ENCODE peak calls at places on chromosomes 3 and 15, in nine cellular contexts. C, T, A, F, U, N, I, H and W are unnamed samples.

GRCh38 chr3:138328341-138328740 is 1.3 kb downstream of the NME9 start:
- DNase-seq in C (peak; percentile 11), T (no peak), A (no peak), F (no peak), U (peak; percentile 77), N (peak; percentile 12), I (peak; percentile 15), H (no peak), W (no peak)

GRCh38 chr3:20141841-20142240 is 44.2 kb downstream of the SGO1 start:
- DNase-seq in C (no peak), T (peak; percentile 56), A (peak; percentile 48), F (no peak), U (no peak), N (no peak), I (no peak), H (peak; percentile 60), W (no peak)

GRCh38 chr3:108153451-108153981 is 62.7 kb upstream of the CD47 start:
- DNase-seq in C (peak; percentile 71), T (no peak), A (peak; percentile 66), F (peak; percentile 29), U (no peak), N (peak; percentile 75), I (peak; percentile 14), H (no peak), W (peak; percentile 39)

GRCh38 chr3:66418432-66419052 is 82.3 kb downstream of the LRIG1 start:
- DNase-seq in C (no peak), T (no peak), A (no peak), F (no peak), U (no peak), N (no peak), I (no peak), H (no peak), W (peak; percentile 73)

GRCh38 chr3:185558395-185558794 is 6.0 kb upstream of the LIPH start:
- DNase-seq in C (no peak), T (no peak), A (peak; percentile 10), F (no peak), U (no peak), N (no peak), I (peak; percentile 51), H (no peak), W (peak; percentile 87)

GRCh38 chr3:191065183-191065805 is 133.7 kb upstream of the OSTN start:
- DNase-seq in C (no peak), T (no peak), A (no peak), F (no peak), U (no peak), N (peak; percentile 80), I (no peak), H (no peak), W (no peak)

GRCh38 chr3:114872056-114872455 is 275.0 kb downstream of the ZBTB20 start:
- DNase-seq in C (no peak), T (no peak), A (no peak), F (no peak), U (no peak), N (peak; percentile 16), I (no peak), H (no peak), W (no peak)

GRCh38 chr3:32238027-32238815 is at the start of gene CMTM8:
- DNase-seq in C (peak; percentile 60), T (peak; percentile 30), A (peak; percentile 29), F (no peak), U (peak; percentile 87), N (no peak), I (peak; percentile 64), H (peak; percentile 34), W (peak; percentile 81)

GRCh38 chr3:55165278-55165677 is 237.4 kb upstream of the LRTM1 start:
- DNase-seq in C (no peak), T (no peak), A (no peak), F (no peak), U (peak; percentile 64), N (peak; percentile 92), I (no peak), H (no peak), W (no peak)

GRCh38 chr3:182947892-182948291 is 32.4 kb downstream of the DCUN1D1 start:
- DNase-seq in C (peak; percentile 41), T (no peak), A (no peak), F (no peak), U (no peak), N (no peak), I (peak; percentile 37), H (no peak), W (no peak)

GRCh38 chr3:183844606-183845005 is 19.2 kb upstream of the MAP6D1 start:
- DNase-seq in C (no peak), T (no peak), A (no peak), F (no peak), U (no peak), N (peak; percentile 92), I (no peak), H (no peak), W (no peak)

GRCh38 chr3:148223266-148223665 is 474.4 kb upstream of the AGTR1 start:
- DNase-seq in C (no peak), T (no peak), A (no peak), F (no peak), U (no peak), N (no peak), I (no peak), H (no peak), W (no peak)

GRCh38 chr15:49427369-49427768 is 4.3 kb downstream of the FGF7 start:
- DNase-seq in C (no peak), T (no peak), A (no peak), F (no peak), U (no peak), N (no peak), I (no peak), H (no peak), W (no peak)
- H3K4me3 ChIP-seq in C (no peak overlapping the region), T (peak overlapping the region; percentile 45), A (no peak overlapping the region), F (no peak overlapping the region), U (peak overlapping the region; percentile 57), N (peak overlapping the region; percentile 94), I (no peak overlapping the region), H (peak overlapping the region; percentile 56), W (peak overlapping the region; percentile 42)

GRCh38 chr15:57437564-57437963 is 61.3 kb downstream of the CGNL1 start:
- DNase-seq in C (no peak), T (no peak), A (no peak), F (no peak), U (no peak), N (no peak), I (no peak), H (no peak), W (no peak)

GRCh38 chr15:57438166-57438565 is 61.9 kb downstream of the CGNL1 start:
- DNase-seq in C (no peak), T (no peak), A (no peak), F (no peak), U (no peak), N (no peak), I (no peak), H (no peak), W (no peak)

GRCh38 chr15:57439128-57440030 is 63.1 kb downstream of the CGNL1 start:
- DNase-seq in C (no peak), T (no peak), A (no peak), F (no peak), U (peak; percentile 70), N (no peak), I (no peak), H (no peak), W (no peak)

GRCh38 chr15:57436166-57436565 is 59.9 kb downstream of the CGNL1 start:
- DNase-seq in C (no peak), T (no peak), A (no peak), F (no peak), U (no peak), N (no peak), I (no peak), H (no peak), W (no peak)

GRCh38 chr15:57436961-57437360 is 60.7 kb downstream of the CGNL1 start:
- DNase-seq in C (no peak), T (no peak), A (no peak), F (no peak), U (no peak), N (no peak), I (no peak), H (no peak), W (no peak)
- TF ChIP-seq POLR2A in C (no peak), T (no peak), A (no peak), F (no peak), U (no peak), N (no peak), I (no peak), H (no peak), W (no peak)

GRCh38 chr3:126354776-126355175 is 2.4 kb downstream of the KLF15 start:
- DNase-seq in C (no peak), T (no peak), A (no peak), F (no peak), U (no peak), N (no peak), I (no peak), H (no peak), W (no peak)
- H3K4me3 ChIP-seq in C (no peak overlapping the region), T (no peak overlapping the region), A (no peak overlapping the region), F (no peak overlapping the region), U (peak overlapping the region; percentile 97), N (no peak overlapping the region), I (no peak overlapping the region), H (peak overlapping the region; percentile 97), W (peak overlapping the region; percentile 95)

DNA sequence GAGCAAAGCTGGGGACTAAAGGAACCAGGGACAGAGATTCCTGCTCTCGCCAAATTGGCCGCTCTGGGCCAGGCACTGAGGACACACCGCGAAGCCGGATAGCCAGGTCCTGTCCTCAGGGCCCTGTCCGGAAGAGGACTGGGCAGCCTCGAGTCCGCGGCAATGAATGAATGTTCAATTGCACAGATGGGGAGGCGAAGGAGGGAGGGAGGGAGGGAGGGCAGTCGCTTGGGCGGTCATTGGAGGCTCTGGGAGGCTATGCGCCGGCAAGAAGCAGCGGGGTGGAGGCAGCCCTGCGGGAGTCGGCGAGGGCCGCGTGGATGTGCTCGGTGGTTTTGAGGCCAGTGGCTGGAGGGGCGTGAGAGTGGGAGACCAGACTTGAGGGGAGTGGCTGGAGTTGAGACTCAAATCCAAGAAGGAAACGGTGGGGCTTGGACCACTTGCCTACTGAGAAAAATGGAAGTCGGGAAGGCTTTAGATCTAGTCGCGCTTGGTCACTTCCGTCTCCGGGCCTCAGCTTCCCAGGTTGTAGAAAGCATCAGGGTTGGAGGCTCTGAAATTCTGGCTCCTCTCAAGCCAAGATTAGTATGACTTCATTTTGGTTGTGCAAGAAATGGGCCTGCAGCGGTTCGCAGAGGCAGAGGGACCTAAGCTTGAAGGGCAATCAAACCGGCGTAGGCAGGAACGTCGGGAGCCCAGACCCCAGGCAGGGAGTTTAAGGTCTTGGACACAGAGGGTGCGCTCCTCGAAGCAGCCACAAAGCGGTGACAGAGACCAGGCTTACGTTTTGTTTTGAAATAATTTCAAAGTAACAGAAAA is 21.1 kb upstream of the PLXND1 start:
- DNase-seq in C (peak; percentile 89), T (peak; percentile 81), A (peak; percentile 87), F (no peak), U (no peak), N (peak; percentile 75), I (no peak), H (no peak), W (peak; percentile 65)
- TF ChIP-seq POLR2A in C (peak; percentile 41), T (no peak), A (no peak), F (no peak), U (no peak), N (peak; percentile 46), I (no peak), H (no peak), W (no peak)